ENCODE peak calls at places on chromosomes 13 and 19, in ten cellular contexts. One of them, this sample, is unnamed.

GRCh38 chr19:28898279-28898678 is 314.7 kb downstream of the UQCRFS1 start:
- DNase-seq in activated T-helper 1 cell treated with anti-CD3 and anti-CD28 coated beads, Interleukin-12 subunit alpha, Interleukin-12 subunit beta, Interleukin-2, Interleukin-4 antibody, amounts not matched to agents 30 ng/mL and 10 ng/mL and 1 ng/mL, durations not matched to agents 14 hours and 24 hours and 36 hours: no peak
- DNase-seq in activated CD4-positive, alpha-beta T cell treated with anti-CD3 and anti-CD28 coated beads, Interleukin-2, amount 10 ng/mL, durations not matched to agents 24 days and 14 days: no peak
- DNase-seq in stimulated activated naive CD4-positive, alpha-beta T cell treated with Interleukin-2 at 50 U/mL for 16 hours: no peak
- DNase-seq in central memory CD8-positive, alpha-beta T cell: no peak
- DNase-seq in GM12865: no peak
- DNase-seq in COLO829: no peak
- DNase-seq in stimulated activated CD4-positive, alpha-beta T cell treated with anti-CD3 and anti-CD28 coated beads, Interleukin-4, amount 100 ng/mL, for 48 hours: no peak
- DNase-seq in cardiac septum: no peak
- DNase-seq in ovary: no peak
- DNase-seq in this sample: no peak

GRCh38 chr13:60146491-60146890 is 17.2 kb downstream of the DIAPH3 start:
- DNase-seq in activated T-helper 1 cell treated with anti-CD3 and anti-CD28 coated beads, Interleukin-12 subunit alpha, Interleukin-12 subunit beta, Interleukin-2, Interleukin-4 antibody, amounts not matched to agents 30 ng/mL and 10 ng/mL and 1 ng/mL, durations not matched to agents 14 hours and 24 hours and 36 hours: no peak
- DNase-seq in activated CD4-positive, alpha-beta T cell treated with anti-CD3 and anti-CD28 coated beads, Interleukin-2, amount 10 ng/mL, durations not matched to agents 24 days and 14 days: no peak
- DNase-seq in stimulated activated naive CD4-positive, alpha-beta T cell treated with Interleukin-2 at 50 U/mL for 16 hours: no peak
- DNase-seq in central memory CD8-positive, alpha-beta T cell: no peak
- DNase-seq in GM12865: no peak
- DNase-seq in COLO829: no peak
- DNase-seq in stimulated activated CD4-positive, alpha-beta T cell treated with anti-CD3 and anti-CD28 coated beads, Interleukin-4, amount 100 ng/mL, for 48 hours: no peak
- DNase-seq in cardiac septum: no peak
- DNase-seq in ovary: no peak
- DNase-seq in this sample: no peak

GRCh38 chr19:41863209-41863931 is 3.3 kb downstream of the RPS19 start:
- DNase-seq in activated T-helper 1 cell treated with anti-CD3 and anti-CD28 coated beads, Interleukin-12 subunit alpha, Interleukin-12 subunit beta, Interleukin-2, Interleukin-4 antibody, amounts not matched to agents 30 ng/mL and 10 ng/mL and 1 ng/mL, durations not matched to agents 14 hours and 24 hours and 36 hours: no peak
- DNase-seq in activated CD4-positive, alpha-beta T cell treated with anti-CD3 and anti-CD28 coated beads, Interleukin-2, amount 10 ng/mL, durations not matched to agents 24 days and 14 days: no peak
- DNase-seq in stimulated activated naive CD4-positive, alpha-beta T cell treated with Interleukin-2 at 50 U/mL for 16 hours: no peak
- DNase-seq in central memory CD8-positive, alpha-beta T cell: no peak
- DNase-seq in GM12865: peak
- DNase-seq in COLO829: no peak
- DNase-seq in stimulated activated CD4-positive, alpha-beta T cell treated with anti-CD3 and anti-CD28 coated beads, Interleukin-4, amount 100 ng/mL, for 48 hours: no peak
- DNase-seq in cardiac septum: no peak
- DNase-seq in ovary: no peak
- DNase-seq in this sample: no peak

GRCh38 chr19:40013991-40014390 is 17.1 kb downstream of the ZNF546 start:
- DNase-seq in activated T-helper 1 cell treated with anti-CD3 and anti-CD28 coated beads, Interleukin-12 subunit alpha, Interleukin-12 subunit beta, Interleukin-2, Interleukin-4 antibody, amounts not matched to agents 30 ng/mL and 10 ng/mL and 1 ng/mL, durations not matched to agents 14 hours and 24 hours and 36 hours: no peak
- DNase-seq in activated CD4-positive, alpha-beta T cell treated with anti-CD3 and anti-CD28 coated beads, Interleukin-2, amount 10 ng/mL, durations not matched to agents 24 days and 14 days: no peak
- DNase-seq in stimulated activated naive CD4-positive, alpha-beta T cell treated with Interleukin-2 at 50 U/mL for 16 hours: no peak
- DNase-seq in central memory CD8-positive, alpha-beta T cell: no peak
- DNase-seq in GM12865: no peak
- DNase-seq in COLO829: no peak
- DNase-seq in stimulated activated CD4-positive, alpha-beta T cell treated with anti-CD3 and anti-CD28 coated beads, Interleukin-4, amount 100 ng/mL, for 48 hours: no peak
- DNase-seq in cardiac septum: no peak
- DNase-seq in ovary: no peak
- DNase-seq in this sample: no peak

GRCh38 chr13:47092202-47092601 is 195.3 kb upstream of the HTR2A start:
- DNase-seq in activated T-helper 1 cell treated with anti-CD3 and anti-CD28 coated beads, Interleukin-12 subunit alpha, Interleukin-12 subunit beta, Interleukin-2, Interleukin-4 antibody, amounts not matched to agents 30 ng/mL and 10 ng/mL and 1 ng/mL, durations not matched to agents 14 hours and 24 hours and 36 hours: no peak
- DNase-seq in activated CD4-positive, alpha-beta T cell treated with anti-CD3 and anti-CD28 coated beads, Interleukin-2, amount 10 ng/mL, durations not matched to agents 24 days and 14 days: no peak
- DNase-seq in stimulated activated naive CD4-positive, alpha-beta T cell treated with Interleukin-2 at 50 U/mL for 16 hours: no peak
- DNase-seq in central memory CD8-positive, alpha-beta T cell: no peak
- DNase-seq in GM12865: no peak
- DNase-seq in COLO829: no peak
- DNase-seq in stimulated activated CD4-positive, alpha-beta T cell treated with anti-CD3 and anti-CD28 coated beads, Interleukin-4, amount 100 ng/mL, for 48 hours: no peak
- DNase-seq in cardiac septum: no peak
- DNase-seq in ovary: no peak
- DNase-seq in this sample: no peak

GRCh38 chr13:44098559-44098958 is 218.9 kb downstream of the LACC1 start:
- DNase-seq in activated T-helper 1 cell treated with anti-CD3 and anti-CD28 coated beads, Interleukin-12 subunit alpha, Interleukin-12 subunit beta, Interleukin-2, Interleukin-4 antibody, amounts not matched to agents 30 ng/mL and 10 ng/mL and 1 ng/mL, durations not matched to agents 14 hours and 24 hours and 36 hours: no peak
- DNase-seq in activated CD4-positive, alpha-beta T cell treated with anti-CD3 and anti-CD28 coated beads, Interleukin-2, amount 10 ng/mL, durations not matched to agents 24 days and 14 days: no peak
- DNase-seq in stimulated activated naive CD4-positive, alpha-beta T cell treated with Interleukin-2 at 50 U/mL for 16 hours: no peak
- DNase-seq in central memory CD8-positive, alpha-beta T cell: no peak
- DNase-seq in GM12865: no peak
- DNase-seq in COLO829: no peak
- DNase-seq in stimulated activated CD4-positive, alpha-beta T cell treated with anti-CD3 and anti-CD28 coated beads, Interleukin-4, amount 100 ng/mL, for 48 hours: no peak
- DNase-seq in cardiac septum: no peak
- DNase-seq in ovary: no peak
- DNase-seq in this sample: no peak

GRCh38 chr19:11813801-11814706 is at the start of gene ZNF440:
- DNase-seq in activated T-helper 1 cell treated with anti-CD3 and anti-CD28 coated beads, Interleukin-12 subunit alpha, Interleukin-12 subunit beta, Interleukin-2, Interleukin-4 antibody, amounts not matched to agents 30 ng/mL and 10 ng/mL and 1 ng/mL, durations not matched to agents 14 hours and 24 hours and 36 hours: peak
- DNase-seq in activated CD4-positive, alpha-beta T cell treated with anti-CD3 and anti-CD28 coated beads, Interleukin-2, amount 10 ng/mL, durations not matched to agents 24 days and 14 days: peak
- DNase-seq in stimulated activated naive CD4-positive, alpha-beta T cell treated with Interleukin-2 at 50 U/mL for 16 hours: peak
- DNase-seq in central memory CD8-positive, alpha-beta T cell: peak
- DNase-seq in GM12865: peak
- DNase-seq in COLO829: peak
- DNase-seq in stimulated activated CD4-positive, alpha-beta T cell treated with anti-CD3 and anti-CD28 coated beads, Interleukin-4, amount 100 ng/mL, for 48 hours: peak
- DNase-seq in cardiac septum: peak
- DNase-seq in ovary: peak
- DNase-seq in this sample: peak

GRCh38 chr13:23321534-23322241 is 111.8 kb downstream of the SACS start:
- DNase-seq in activated T-helper 1 cell treated with anti-CD3 and anti-CD28 coated beads, Interleukin-12 subunit alpha, Interleukin-12 subunit beta, Interleukin-2, Interleukin-4 antibody, amounts not matched to agents 30 ng/mL and 10 ng/mL and 1 ng/mL, durations not matched to agents 14 hours and 24 hours and 36 hours: peak
- DNase-seq in activated CD4-positive, alpha-beta T cell treated with anti-CD3 and anti-CD28 coated beads, Interleukin-2, amount 10 ng/mL, durations not matched to agents 24 days and 14 days: peak
- DNase-seq in stimulated activated naive CD4-positive, alpha-beta T cell treated with Interleukin-2 at 50 U/mL for 16 hours: no peak
- DNase-seq in central memory CD8-positive, alpha-beta T cell: no peak
- DNase-seq in GM12865: peak
- DNase-seq in COLO829: peak
- DNase-seq in stimulated activated CD4-positive, alpha-beta T cell treated with anti-CD3 and anti-CD28 coated beads, Interleukin-4, amount 100 ng/mL, for 48 hours: no peak
- DNase-seq in cardiac septum: no peak
- DNase-seq in ovary: no peak
- DNase-seq in this sample: peak

GRCh38 chr19:53045536-53045935 is 996 bp downstream of the ERVV-2 start:
- DNase-seq in activated T-helper 1 cell treated with anti-CD3 and anti-CD28 coated beads, Interleukin-12 subunit alpha, Interleukin-12 subunit beta, Interleukin-2, Interleukin-4 antibody, amounts not matched to agents 30 ng/mL and 10 ng/mL and 1 ng/mL, durations not matched to agents 14 hours and 24 hours and 36 hours: no peak
- DNase-seq in activated CD4-positive, alpha-beta T cell treated with anti-CD3 and anti-CD28 coated beads, Interleukin-2, amount 10 ng/mL, durations not matched to agents 24 days and 14 days: no peak
- DNase-seq in stimulated activated naive CD4-positive, alpha-beta T cell treated with Interleukin-2 at 50 U/mL for 16 hours: no peak
- DNase-seq in central memory CD8-positive, alpha-beta T cell: no peak
- DNase-seq in GM12865: no peak
- DNase-seq in COLO829: no peak
- DNase-seq in stimulated activated CD4-positive, alpha-beta T cell treated with anti-CD3 and anti-CD28 coated beads, Interleukin-4, amount 100 ng/mL, for 48 hours: no peak
- DNase-seq in cardiac septum: no peak
- DNase-seq in ovary: no peak
- DNase-seq in this sample: no peak

GRCh38 chr13:104297075-104297474 is 1230.9 kb upstream of the SLC10A2 start:
- DNase-seq in activated T-helper 1 cell treated with anti-CD3 and anti-CD28 coated beads, Interleukin-12 subunit alpha, Interleukin-12 subunit beta, Interleukin-2, Interleukin-4 antibody, amounts not matched to agents 30 ng/mL and 10 ng/mL and 1 ng/mL, durations not matched to agents 14 hours and 24 hours and 36 hours: no peak
- DNase-seq in activated CD4-positive, alpha-beta T cell treated with anti-CD3 and anti-CD28 coated beads, Interleukin-2, amount 10 ng/mL, durations not matched to agents 24 days and 14 days: no peak
- DNase-seq in stimulated activated naive CD4-positive, alpha-beta T cell treated with Interleukin-2 at 50 U/mL for 16 hours: no peak
- DNase-seq in central memory CD8-positive, alpha-beta T cell: no peak
- DNase-seq in GM12865: no peak
- DNase-seq in COLO829: no peak
- DNase-seq in stimulated activated CD4-positive, alpha-beta T cell treated with anti-CD3 and anti-CD28 coated beads, Interleukin-4, amount 100 ng/mL, for 48 hours: no peak
- DNase-seq in cardiac septum: no peak
- DNase-seq in ovary: no peak
- DNase-seq in this sample: no peak

GRCh38 chr13:94914829-94915228 is 202.5 kb upstream of the SOX21 start:
- DNase-seq in activated T-helper 1 cell treated with anti-CD3 and anti-CD28 coated beads, Interleukin-12 subunit alpha, Interleukin-12 subunit beta, Interleukin-2, Interleukin-4 antibody, amounts not matched to agents 30 ng/mL and 10 ng/mL and 1 ng/mL, durations not matched to agents 14 hours and 24 hours and 36 hours: no peak
- DNase-seq in activated CD4-positive, alpha-beta T cell treated with anti-CD3 and anti-CD28 coated beads, Interleukin-2, amount 10 ng/mL, durations not matched to agents 24 days and 14 days: no peak
- DNase-seq in stimulated activated naive CD4-positive, alpha-beta T cell treated with Interleukin-2 at 50 U/mL for 16 hours: no peak
- DNase-seq in central memory CD8-positive, alpha-beta T cell: no peak
- DNase-seq in GM12865: no peak
- DNase-seq in COLO829: no peak
- DNase-seq in stimulated activated CD4-positive, alpha-beta T cell treated with anti-CD3 and anti-CD28 coated beads, Interleukin-4, amount 100 ng/mL, for 48 hours: no peak
- DNase-seq in cardiac septum: no peak
- DNase-seq in ovary: no peak
- DNase-seq in this sample: no peak

GRCh38 chr13:91346848-91347211 is 657 bp upstream of the MIR17HG start:
- DNase-seq in activated T-helper 1 cell treated with anti-CD3 and anti-CD28 coated beads, Interleukin-12 subunit alpha, Interleukin-12 subunit beta, Interleukin-2, Interleukin-4 antibody, amounts not matched to agents 30 ng/mL and 10 ng/mL and 1 ng/mL, durations not matched to agents 14 hours and 24 hours and 36 hours: peak
- DNase-seq in activated CD4-positive, alpha-beta T cell treated with anti-CD3 and anti-CD28 coated beads, Interleukin-2, amount 10 ng/mL, durations not matched to agents 24 days and 14 days: peak
- DNase-seq in stimulated activated naive CD4-positive, alpha-beta T cell treated with Interleukin-2 at 50 U/mL for 16 hours: peak
- DNase-seq in central memory CD8-positive, alpha-beta T cell: peak
- DNase-seq in GM12865: peak
- DNase-seq in COLO829: no peak
- DNase-seq in stimulated activated CD4-positive, alpha-beta T cell treated with anti-CD3 and anti-CD28 coated beads, Interleukin-4, amount 100 ng/mL, for 48 hours: peak
- DNase-seq in cardiac septum: no peak
- DNase-seq in ovary: no peak
- DNase-seq in this sample: no peak

GRCh38 chr19:38737921-38738731 is 6.1 kb downstream of the CAPN12 start:
- DNase-seq in activated T-helper 1 cell treated with anti-CD3 and anti-CD28 coated beads, Interleukin-12 subunit alpha, Interleukin-12 subunit beta, Interleukin-2, Interleukin-4 antibody, amounts not matched to agents 30 ng/mL and 10 ng/mL and 1 ng/mL, durations not matched to agents 14 hours and 24 hours and 36 hours: no peak
- DNase-seq in activated CD4-positive, alpha-beta T cell treated with anti-CD3 and anti-CD28 coated beads, Interleukin-2, amount 10 ng/mL, durations not matched to agents 24 days and 14 days: no peak
- DNase-seq in stimulated activated naive CD4-positive, alpha-beta T cell treated with Interleukin-2 at 50 U/mL for 16 hours: no peak
- DNase-seq in central memory CD8-positive, alpha-beta T cell: no peak
- DNase-seq in GM12865: no peak
- DNase-seq in COLO829: no peak
- DNase-seq in stimulated activated CD4-positive, alpha-beta T cell treated with anti-CD3 and anti-CD28 coated beads, Interleukin-4, amount 100 ng/mL, for 48 hours: no peak
- DNase-seq in cardiac septum: peak
- DNase-seq in ovary: no peak
- DNase-seq in this sample: no peak

GRCh38 chr19:2663920-2664571 is 38.4 kb downstream of the GNG7 start:
- DNase-seq in activated T-helper 1 cell treated with anti-CD3 and anti-CD28 coated beads, Interleukin-12 subunit alpha, Interleukin-12 subunit beta, Interleukin-2, Interleukin-4 antibody, amounts not matched to agents 30 ng/mL and 10 ng/mL and 1 ng/mL, durations not matched to agents 14 hours and 24 hours and 36 hours: no peak
- DNase-seq in activated CD4-positive, alpha-beta T cell treated with anti-CD3 and anti-CD28 coated beads, Interleukin-2, amount 10 ng/mL, durations not matched to agents 24 days and 14 days: no peak
- DNase-seq in stimulated activated naive CD4-positive, alpha-beta T cell treated with Interleukin-2 at 50 U/mL for 16 hours: no peak
- DNase-seq in central memory CD8-positive, alpha-beta T cell: no peak
- DNase-seq in GM12865: peak
- DNase-seq in COLO829: no peak
- DNase-seq in stimulated activated CD4-positive, alpha-beta T cell treated with anti-CD3 and anti-CD28 coated beads, Interleukin-4, amount 100 ng/mL, for 48 hours: no peak
- DNase-seq in cardiac septum: peak
- DNase-seq in ovary: no peak
- DNase-seq in this sample: no peak

GRCh38 chr19:29798783-29799182 is 13.0 kb upstream of the CCNE1 start:
- DNase-seq in activated T-helper 1 cell treated with anti-CD3 and anti-CD28 coated beads, Interleukin-12 subunit alpha, Interleukin-12 subunit beta, Interleukin-2, Interleukin-4 antibody, amounts not matched to agents 30 ng/mL and 10 ng/mL and 1 ng/mL, durations not matched to agents 14 hours and 24 hours and 36 hours: no peak
- DNase-seq in activated CD4-positive, alpha-beta T cell treated with anti-CD3 and anti-CD28 coated beads, Interleukin-2, amount 10 ng/mL, durations not matched to agents 24 days and 14 days: no peak
- DNase-seq in stimulated activated naive CD4-positive, alpha-beta T cell treated with Interleukin-2 at 50 U/mL for 16 hours: no peak
- DNase-seq in central memory CD8-positive, alpha-beta T cell: no peak
- DNase-seq in GM12865: no peak
- DNase-seq in COLO829: no peak
- DNase-seq in stimulated activated CD4-positive, alpha-beta T cell treated with anti-CD3 and anti-CD28 coated beads, Interleukin-4, amount 100 ng/mL, for 48 hours: no peak
- DNase-seq in cardiac septum: no peak
- DNase-seq in ovary: no peak
- DNase-seq in this sample: no peak

GRCh38 chr19:4089400-4089908 is 22.8 kb upstream of the ZBTB7A start:
- DNase-seq in activated T-helper 1 cell treated with anti-CD3 and anti-CD28 coated beads, Interleukin-12 subunit alpha, Interleukin-12 subunit beta, Interleukin-2, Interleukin-4 antibody, amounts not matched to agents 30 ng/mL and 10 ng/mL and 1 ng/mL, durations not matched to agents 14 hours and 24 hours and 36 hours: peak
- DNase-seq in activated CD4-positive, alpha-beta T cell treated with anti-CD3 and anti-CD28 coated beads, Interleukin-2, amount 10 ng/mL, durations not matched to agents 24 days and 14 days: peak
- DNase-seq in stimulated activated naive CD4-positive, alpha-beta T cell treated with Interleukin-2 at 50 U/mL for 16 hours: no peak
- DNase-seq in central memory CD8-positive, alpha-beta T cell: peak
- DNase-seq in GM12865: no peak
- DNase-seq in COLO829: no peak
- DNase-seq in stimulated activated CD4-positive, alpha-beta T cell treated with anti-CD3 and anti-CD28 coated beads, Interleukin-4, amount 100 ng/mL, for 48 hours: no peak
- DNase-seq in cardiac septum: peak
- DNase-seq in ovary: no peak
- DNase-seq in this sample: no peak

GRCh38 chr19:45322311-45322710 is 364 bp downstream of the CKM start:
- DNase-seq in activated T-helper 1 cell treated with anti-CD3 and anti-CD28 coated beads, Interleukin-12 subunit alpha, Interleukin-12 subunit beta, Interleukin-2, Interleukin-4 antibody, amounts not matched to agents 30 ng/mL and 10 ng/mL and 1 ng/mL, durations not matched to agents 14 hours and 24 hours and 36 hours: no peak
- DNase-seq in activated CD4-positive, alpha-beta T cell treated with anti-CD3 and anti-CD28 coated beads, Interleukin-2, amount 10 ng/mL, durations not matched to agents 24 days and 14 days: no peak
- DNase-seq in stimulated activated naive CD4-positive, alpha-beta T cell treated with Interleukin-2 at 50 U/mL for 16 hours: no peak
- DNase-seq in central memory CD8-positive, alpha-beta T cell: no peak
- DNase-seq in GM12865: no peak
- DNase-seq in COLO829: no peak
- DNase-seq in stimulated activated CD4-positive, alpha-beta T cell treated with anti-CD3 and anti-CD28 coated beads, Interleukin-4, amount 100 ng/mL, for 48 hours: no peak
- DNase-seq in cardiac septum: no peak
- DNase-seq in ovary: no peak
- DNase-seq in this sample: no peak

GRCh38 chr19:29811125-29812079 is at the start of gene CCNE1:
- DNase-seq in activated T-helper 1 cell treated with anti-CD3 and anti-CD28 coated beads, Interleukin-12 subunit alpha, Interleukin-12 subunit beta, Interleukin-2, Interleukin-4 antibody, amounts not matched to agents 30 ng/mL and 10 ng/mL and 1 ng/mL, durations not matched to agents 14 hours and 24 hours and 36 hours: peak
- DNase-seq in activated CD4-positive, alpha-beta T cell treated with anti-CD3 and anti-CD28 coated beads, Interleukin-2, amount 10 ng/mL, durations not matched to agents 24 days and 14 days: peak
- DNase-seq in stimulated activated naive CD4-positive, alpha-beta T cell treated with Interleukin-2 at 50 U/mL for 16 hours: peak
- DNase-seq in central memory CD8-positive, alpha-beta T cell: peak
- DNase-seq in GM12865: peak
- DNase-seq in COLO829: peak
- DNase-seq in stimulated activated CD4-positive, alpha-beta T cell treated with anti-CD3 and anti-CD28 coated beads, Interleukin-4, amount 100 ng/mL, for 48 hours: peak
- DNase-seq in cardiac septum: peak
- DNase-seq in ovary: peak
- DNase-seq in this sample: peak

GRCh38 chr19:351976-352625 is 7.5 kb upstream of the MIER2 start:
- DNase-seq in activated T-helper 1 cell treated with anti-CD3 and anti-CD28 coated beads, Interleukin-12 subunit alpha, Interleukin-12 subunit beta, Interleukin-2, Interleukin-4 antibody, amounts not matched to agents 30 ng/mL and 10 ng/mL and 1 ng/mL, durations not matched to agents 14 hours and 24 hours and 36 hours: no peak
- DNase-seq in activated CD4-positive, alpha-beta T cell treated with anti-CD3 and anti-CD28 coated beads, Interleukin-2, amount 10 ng/mL, durations not matched to agents 24 days and 14 days: no peak
- DNase-seq in stimulated activated naive CD4-positive, alpha-beta T cell treated with Interleukin-2 at 50 U/mL for 16 hours: no peak
- DNase-seq in central memory CD8-positive, alpha-beta T cell: no peak
- DNase-seq in GM12865: no peak
- DNase-seq in COLO829: no peak
- DNase-seq in stimulated activated CD4-positive, alpha-beta T cell treated with anti-CD3 and anti-CD28 coated beads, Interleukin-4, amount 100 ng/mL, for 48 hours: no peak
- DNase-seq in cardiac septum: peak
- DNase-seq in ovary: no peak
- DNase-seq in this sample: no peak

GRCh38 chr19:4519521-4520277 is 1.4 kb upstream of the PLIN4 start:
- DNase-seq in activated T-helper 1 cell treated with anti-CD3 and anti-CD28 coated beads, Interleukin-12 subunit alpha, Interleukin-12 subunit beta, Interleukin-2, Interleukin-4 antibody, amounts not matched to agents 30 ng/mL and 10 ng/mL and 1 ng/mL, durations not matched to agents 14 hours and 24 hours and 36 hours: no peak
- DNase-seq in activated CD4-positive, alpha-beta T cell treated with anti-CD3 and anti-CD28 coated beads, Interleukin-2, amount 10 ng/mL, durations not matched to agents 24 days and 14 days: no peak
- DNase-seq in stimulated activated naive CD4-positive, alpha-beta T cell treated with Interleukin-2 at 50 U/mL for 16 hours: no peak
- DNase-seq in central memory CD8-positive, alpha-beta T cell: no peak
- DNase-seq in GM12865: no peak
- DNase-seq in COLO829: no peak
- DNase-seq in stimulated activated CD4-positive, alpha-beta T cell treated with anti-CD3 and anti-CD28 coated beads, Interleukin-4, amount 100 ng/mL, for 48 hours: no peak
- DNase-seq in cardiac septum: no peak
- DNase-seq in ovary: peak
- DNase-seq in this sample: no peak

GRCh38 chr13:46983881-46984280 is 87.0 kb upstream of the HTR2A start:
- DNase-seq in activated T-helper 1 cell treated with anti-CD3 and anti-CD28 coated beads, Interleukin-12 subunit alpha, Interleukin-12 subunit beta, Interleukin-2, Interleukin-4 antibody, amounts not matched to agents 30 ng/mL and 10 ng/mL and 1 ng/mL, durations not matched to agents 14 hours and 24 hours and 36 hours: no peak
- DNase-seq in activated CD4-positive, alpha-beta T cell treated with anti-CD3 and anti-CD28 coated beads, Interleukin-2, amount 10 ng/mL, durations not matched to agents 24 days and 14 days: no peak
- DNase-seq in stimulated activated naive CD4-positive, alpha-beta T cell treated with Interleukin-2 at 50 U/mL for 16 hours: no peak
- DNase-seq in central memory CD8-positive, alpha-beta T cell: no peak
- DNase-seq in GM12865: peak
- DNase-seq in COLO829: no peak
- DNase-seq in stimulated activated CD4-positive, alpha-beta T cell treated with anti-CD3 and anti-CD28 coated beads, Interleukin-4, amount 100 ng/mL, for 48 hours: no peak
- DNase-seq in cardiac septum: no peak
- DNase-seq in ovary: no peak
- DNase-seq in this sample: no peak

GRCh38 chr19:30626567-30626966 is 254.4 kb downstream of the ZNF536 start:
- DNase-seq in activated T-helper 1 cell treated with anti-CD3 and anti-CD28 coated beads, Interleukin-12 subunit alpha, Interleukin-12 subunit beta, Interleukin-2, Interleukin-4 antibody, amounts not matched to agents 30 ng/mL and 10 ng/mL and 1 ng/mL, durations not matched to agents 14 hours and 24 hours and 36 hours: no peak
- DNase-seq in activated CD4-positive, alpha-beta T cell treated with anti-CD3 and anti-CD28 coated beads, Interleukin-2, amount 10 ng/mL, durations not matched to agents 24 days and 14 days: no peak
- DNase-seq in stimulated activated naive CD4-positive, alpha-beta T cell treated with Interleukin-2 at 50 U/mL for 16 hours: no peak
- DNase-seq in central memory CD8-positive, alpha-beta T cell: no peak
- DNase-seq in GM12865: no peak
- DNase-seq in COLO829: no peak
- DNase-seq in stimulated activated CD4-positive, alpha-beta T cell treated with anti-CD3 and anti-CD28 coated beads, Interleukin-4, amount 100 ng/mL, for 48 hours: no peak
- DNase-seq in cardiac septum: no peak
- DNase-seq in ovary: no peak
- DNase-seq in this sample: no peak

GRCh38 chr19:29873024-29873800 is 61.4 kb downstream of the CCNE1 start:
- DNase-seq in activated T-helper 1 cell treated with anti-CD3 and anti-CD28 coated beads, Interleukin-12 subunit alpha, Interleukin-12 subunit beta, Interleukin-2, Interleukin-4 antibody, amounts not matched to agents 30 ng/mL and 10 ng/mL and 1 ng/mL, durations not matched to agents 14 hours and 24 hours and 36 hours: peak
- DNase-seq in activated CD4-positive, alpha-beta T cell treated with anti-CD3 and anti-CD28 coated beads, Interleukin-2, amount 10 ng/mL, durations not matched to agents 24 days and 14 days: peak
- DNase-seq in stimulated activated naive CD4-positive, alpha-beta T cell treated with Interleukin-2 at 50 U/mL for 16 hours: peak
- DNase-seq in central memory CD8-positive, alpha-beta T cell: peak
- DNase-seq in GM12865: peak
- DNase-seq in COLO829: peak
- DNase-seq in stimulated activated CD4-positive, alpha-beta T cell treated with anti-CD3 and anti-CD28 coated beads, Interleukin-4, amount 100 ng/mL, for 48 hours: peak
- DNase-seq in cardiac septum: peak
- DNase-seq in ovary: peak
- DNase-seq in this sample: no peak

GRCh38 chr13:48874165-48874564 is 101.5 kb upstream of the FNDC3A start:
- DNase-seq in activated T-helper 1 cell treated with anti-CD3 and anti-CD28 coated beads, Interleukin-12 subunit alpha, Interleukin-12 subunit beta, Interleukin-2, Interleukin-4 antibody, amounts not matched to agents 30 ng/mL and 10 ng/mL and 1 ng/mL, durations not matched to agents 14 hours and 24 hours and 36 hours: no peak
- DNase-seq in activated CD4-positive, alpha-beta T cell treated with anti-CD3 and anti-CD28 coated beads, Interleukin-2, amount 10 ng/mL, durations not matched to agents 24 days and 14 days: no peak
- DNase-seq in stimulated activated naive CD4-positive, alpha-beta T cell treated with Interleukin-2 at 50 U/mL for 16 hours: no peak
- DNase-seq in central memory CD8-positive, alpha-beta T cell: no peak
- DNase-seq in GM12865: no peak
- DNase-seq in COLO829: no peak
- DNase-seq in stimulated activated CD4-positive, alpha-beta T cell treated with anti-CD3 and anti-CD28 coated beads, Interleukin-4, amount 100 ng/mL, for 48 hours: no peak
- DNase-seq in cardiac septum: no peak
- DNase-seq in ovary: no peak
- DNase-seq in this sample: no peak

GRCh38 chr19:14775855-14776254 is 2.5 kb downstream of the ADGRE2 start:
- DNase-seq in activated T-helper 1 cell treated with anti-CD3 and anti-CD28 coated beads, Interleukin-12 subunit alpha, Interleukin-12 subunit beta, Interleukin-2, Interleukin-4 antibody, amounts not matched to agents 30 ng/mL and 10 ng/mL and 1 ng/mL, durations not matched to agents 14 hours and 24 hours and 36 hours: no peak
- DNase-seq in activated CD4-positive, alpha-beta T cell treated with anti-CD3 and anti-CD28 coated beads, Interleukin-2, amount 10 ng/mL, durations not matched to agents 24 days and 14 days: no peak
- DNase-seq in stimulated activated naive CD4-positive, alpha-beta T cell treated with Interleukin-2 at 50 U/mL for 16 hours: no peak
- DNase-seq in central memory CD8-positive, alpha-beta T cell: no peak
- DNase-seq in GM12865: peak
- DNase-seq in COLO829: no peak
- DNase-seq in stimulated activated CD4-positive, alpha-beta T cell treated with anti-CD3 and anti-CD28 coated beads, Interleukin-4, amount 100 ng/mL, for 48 hours: no peak
- DNase-seq in cardiac septum: peak
- DNase-seq in ovary: no peak
- DNase-seq in this sample: no peak

GRCh38 chr19:6222884-6223283 is 56.9 kb downstream of the MLLT1 start:
- DNase-seq in activated T-helper 1 cell treated with anti-CD3 and anti-CD28 coated beads, Interleukin-12 subunit alpha, Interleukin-12 subunit beta, Interleukin-2, Interleukin-4 antibody, amounts not matched to agents 30 ng/mL and 10 ng/mL and 1 ng/mL, durations not matched to agents 14 hours and 24 hours and 36 hours: no peak
- DNase-seq in activated CD4-positive, alpha-beta T cell treated with anti-CD3 and anti-CD28 coated beads, Interleukin-2, amount 10 ng/mL, durations not matched to agents 24 days and 14 days: no peak
- DNase-seq in stimulated activated naive CD4-positive, alpha-beta T cell treated with Interleukin-2 at 50 U/mL for 16 hours: no peak
- DNase-seq in central memory CD8-positive, alpha-beta T cell: no peak
- DNase-seq in GM12865: no peak
- DNase-seq in COLO829: no peak
- DNase-seq in stimulated activated CD4-positive, alpha-beta T cell treated with anti-CD3 and anti-CD28 coated beads, Interleukin-4, amount 100 ng/mL, for 48 hours: no peak
- DNase-seq in cardiac septum: no peak
- DNase-seq in ovary: no peak
- DNase-seq in this sample: no peak